ENCODE peak calls at places on chromosomes 3 and 15, in ten cellular contexts. I, G, C, H, D, Q, S, V, Z and L are unnamed samples.

GRCh38 chr15:56942118-56942517 is 23.7 kb downstream of the TCF12 start:
- DNase-seq in I (no peak), G (no peak), C (no peak), H (no peak), D (no peak), Q (no peak), S (no peak), V (no peak), Z (no peak), L (no peak)

GRCh38 chr3:108041253-108041652 is 49.6 kb downstream of the CD47 start:
- DNase-seq in I (no peak), G (no peak), C (no peak), H (no peak), D (no peak), Q (no peak), S (no peak), V (no peak), Z (no peak), L (no peak)

GRCh38 chr3:187935623-187936156 is 190.4 kb upstream of the BCL6 start:
- DNase-seq in I (no peak), G (no peak), C (no peak), H (no peak), D (peak), Q (no peak), S (no peak), V (peak), Z (no peak), L (peak)

GRCh38 chr15:75452968-75453702 is 1.6 kb upstream of the SIN3A start:
- DNase-seq in I (peak), G (peak), C (peak), H (no peak), D (peak), Q (peak), S (peak), V (peak), Z (peak), L (peak)

GRCh38 chr3:195613468-195614069 is 29.8 kb upstream of the APOD start:
- DNase-seq in I (no peak), G (peak), C (no peak), H (no peak), D (no peak), Q (peak), S (no peak), V (no peak), Z (no peak), L (no peak)

GRCh38 chr3:150737874-150738679 is 24.9 kb downstream of the SIAH2 start:
- DNase-seq in I (no peak), G (peak), C (peak), H (no peak), D (no peak), Q (peak), S (no peak), V (peak), Z (peak), L (no peak)

GRCh38 chr3:12198301-12198700 is 39.6 kb upstream of the TIMP4 start:
- DNase-seq in I (no peak), G (peak), C (peak), H (no peak), D (no peak), Q (no peak), S (no peak), V (no peak), Z (no peak), L (no peak)

GRCh38 chr3:28850186-28850585 is 430.7 kb upstream of the RBMS3 start:
- DNase-seq in I (no peak), G (no peak), C (no peak), H (no peak), D (no peak), Q (peak), S (no peak), V (no peak), Z (no peak), L (no peak)

GRCh38 chr3:141064255-141064926 is 13.2 kb downstream of the SPSB4 start:
- DNase-seq in I (no peak), G (no peak), C (no peak), H (no peak), D (no peak), Q (no peak), S (no peak), V (no peak), Z (no peak), L (no peak)

GRCh38 chr3:159785276-159785675 is 203.4 kb upstream of the IL12A start:
- DNase-seq in I (no peak), G (peak), C (peak), H (no peak), D (no peak), Q (no peak), S (no peak), V (no peak), Z (no peak), L (no peak)

GRCh38 chr15:70863450-70864218 is 9.7 kb upstream of the LARP6 start:
- DNase-seq in I (no peak), G (peak), C (peak), H (no peak), D (no peak), Q (no peak), S (no peak), V (no peak), Z (no peak), L (no peak)

GRCh38 chr15:75725719-75726607 is 13.3 kb upstream of the CSPG4 start:
- DNase-seq in I (no peak), G (no peak), C (no peak), H (no peak), D (no peak), Q (no peak), S (no peak), V (no peak), Z (no peak), L (no peak)

GRCh38 chr15:25724899-25725298 is 138.2 kb downstream of the ATP10A start:
- DNase-seq in I (no peak), G (no peak), C (no peak), H (no peak), D (no peak), Q (no peak), S (no peak), V (no peak), Z (no peak), L (no peak)

GRCh38 chr3:66401157-66401550 is 99.7 kb downstream of the LRIG1 start:
- DNase-seq in I (no peak), G (no peak), C (no peak), H (no peak), D (no peak), Q (no peak), S (no peak), V (no peak), Z (no peak), L (no peak)

GRCh38 chr3:52532517-52532837 is 1.2 kb downstream of the NT5DC2 start:
- DNase-seq in I (no peak), G (peak), C (peak), H (no peak), D (no peak), Q (peak), S (peak), V (peak), Z (no peak), L (no peak)

GRCh38 chr3:150798122-150798618 is 35.2 kb upstream of the SIAH2 start:
- DNase-seq in I (no peak), G (no peak), C (no peak), H (no peak), D (no peak), Q (no peak), S (peak), V (no peak), Z (peak), L (no peak)

GRCh38 chr3:81689617-81690016 is 71.8 kb downstream of the GBE1 start:
- DNase-seq in I (no peak), G (no peak), C (no peak), H (no peak), D (no peak), Q (no peak), S (no peak), V (no peak), Z (no peak), L (no peak)

GRCh38 chr3:13866406-13866965 is 13.4 kb downstream of the WNT7A start:
- DNase-seq in I (no peak), G (no peak), C (no peak), H (no peak), D (no peak), Q (no peak), S (no peak), V (peak), Z (no peak), L (no peak)

GRCh38 chr3:81743096-81744025 is 18.1 kb downstream of the GBE1 start:
- DNase-seq in I (no peak), G (peak), C (peak), H (no peak), D (no peak), Q (peak), S (no peak), V (no peak), Z (no peak), L (no peak)

GRCh38 chr3:154753101-154753500 is 323.1 kb upstream of the GPR149 start:
- DNase-seq in I (no peak), G (no peak), C (no peak), H (no peak), D (no peak), Q (no peak), S (no peak), V (no peak), Z (no peak), L (no peak)

GRCh38 chr15:73082719-73083275 is 30.5 kb downstream of the NEO1 start:
- DNase-seq in I (no peak), G (no peak), C (no peak), H (no peak), D (no peak), Q (no peak), S (no peak), V (no peak), Z (peak), L (no peak)

GRCh38 chr3:35864871-35865270 is 225.5 kb downstream of the ARPP21 start:
- DNase-seq in I (no peak), G (no peak), C (no peak), H (no peak), D (no peak), Q (no peak), S (no peak), V (no peak), Z (peak), L (no peak)

GRCh38 chr15:41603411-41603935 is 44.5 kb downstream of the TYRO3 start:
- DNase-seq in I (no peak), G (no peak), C (no peak), H (no peak), D (no peak), Q (no peak), S (no peak), V (no peak), Z (no peak), L (no peak)

GRCh38 chr3:159236306-159236705 is 434.5 kb downstream of the MFSD1 start:
- DNase-seq in I (no peak), G (peak), C (peak), H (no peak), D (no peak), Q (no peak), S (no peak), V (no peak), Z (no peak), L (no peak)

GRCh38 chr3:99808163-99808794 is 9.4 kb upstream of the CMSS1 start:
- DNase-seq in I (no peak), G (peak), C (peak), H (no peak), D (no peak), Q (peak), S (peak), V (peak), Z (peak), L (peak)

GRCh38 chr3:143445118-143445517 is 325.5 kb downstream of the CHST2 start:
- DNase-seq in I (no peak), G (peak), C (peak), H (no peak), D (no peak), Q (no peak), S (no peak), V (no peak), Z (no peak), L (no peak)

GRCh38 chr3:126149960-126150515 is 30.3 kb downstream of the ALDH1L1 start:
- DNase-seq in I (no peak), G (no peak), C (no peak), H (no peak), D (no peak), Q (no peak), S (no peak), V (no peak), Z (no peak), L (no peak)

GRCh38 chr3:89155811-89156210 is 48.4 kb downstream of the EPHA3 start:
- DNase-seq in I (no peak), G (no peak), C (no peak), H (no peak), D (no peak), Q (no peak), S (no peak), V (no peak), Z (no peak), L (no peak)

GRCh38 chr3:135807879-135808278 is 157.6 kb upstream of the PPP2R3A start:
- DNase-seq in I (no peak), G (no peak), C (no peak), H (no peak), D (no peak), Q (no peak), S (peak), V (no peak), Z (no peak), L (no peak)